ENCODE peak calls at places on chromosomes 1 and 21, in ten cellular contexts. T is tibial nerve, M is neural progenitor cell, H is heart right ventricle, O is tibial artery, C is dorsolateral prefrontal cortex, X is MM.1S, R is HepG2, I is GM23248, B is body of pancreas. P is an unnamed sample.

GRCh38 chr1:86441581-86441980 is 17.6 kb downstream of the CLCA2 start:
- DNase-seq in R (no peak), H (no peak), B (no peak), X (peak; percentile 75), C (no peak), I (no peak), M (no peak), T (no peak), O (no peak), P (no peak)

GRCh38 chr1:184399192-184399847 is 12.5 kb downstream of the C1orf21 start:
- DNase-seq in O (no peak), T (no peak), X (no peak), B (no peak), H (no peak), M (no peak), R (no peak), C (no peak), I (no peak), P (no peak)

GRCh38 chr1:218201004-218201403 is 84.1 kb upstream of the RRP15 start:
- DNase-seq in M (no peak), X (no peak), I (peak; percentile 42), B (no peak), R (no peak), O (no peak), C (no peak), T (no peak), H (no peak), P (no peak)

GRCh38 chr1:55773189-55773940 is 558.2 kb upstream of the USP24 start:
- DNase-seq in X (no peak), R (no peak), T (no peak), C (no peak), M (no peak), B (peak; percentile 25), I (no peak), H (no peak), O (no peak), P (no peak)

GRCh38 chr21:33968082-33968997 is 52.7 kb upstream of the ATP5PO start:
- DNase-seq in I (peak; percentile 85), M (peak; percentile 34), O (no peak), R (peak; percentile 41), T (no peak), H (no peak), B (no peak), X (no peak), C (no peak), P (no peak)

GRCh38 chr1:209657918-209658317 is 5.7 kb upstream of the LAMB3 start:
- DNase-seq in X (no peak), B (no peak), H (no peak), T (no peak), R (no peak), M (no peak), O (no peak), I (no peak), C (no peak), P (no peak)

GRCh38 chr1:154386643-154387352 is 18.3 kb upstream of the IL6R start:
- DNase-seq in R (peak; percentile 77), I (peak; percentile 61), H (no peak), M (no peak), T (no peak), O (peak; percentile 31), C (no peak), X (no peak), B (no peak), P (no peak)

GRCh38 chr1:7616953-7617352 is 154.1 kb upstream of the VAMP3 start:
- DNase-seq in T (no peak), O (peak; percentile 54), I (no peak), R (no peak), B (no peak), H (peak; percentile 54), C (no peak), M (no peak), X (no peak), P (no peak)

GRCh38 chr1:39269791-39270342 is 65.4 kb downstream of the MACF1 start:
- DNase-seq in I (peak; percentile 57), M (peak; percentile 56), C (no peak), X (peak; percentile 87), R (peak; percentile 36), H (no peak), T (no peak), B (no peak), O (no peak), P (peak; percentile 45)

GRCh38 chr1:235006132-235006721 is 122.4 kb downstream of the TOMM20 start:
- DNase-seq in M (no peak), I (no peak), O (no peak), H (no peak), C (no peak), B (no peak), X (peak; percentile 47), T (no peak), R (no peak), P (no peak)

GRCh38 chr1:197890936-197891335 is 11.5 kb upstream of the C1orf53 start:
- DNase-seq in X (no peak), B (no peak), M (peak; percentile 4), I (no peak), R (no peak), H (no peak), C (no peak), O (no peak), T (no peak), P (no peak)

GRCh38 chr1:88488277-88488676 is 195.8 kb upstream of the PKN2 start:
- DNase-seq in X (no peak), M (no peak), H (no peak), R (no peak), T (no peak), I (peak; percentile 13), C (no peak), O (no peak), B (no peak), P (no peak)

GRCh38 chr1:51234721-51235425 is 1.2 kb upstream of the RNF11 start:
- DNase-seq in M (no peak), I (peak; percentile 68), R (peak; percentile 59), T (peak; percentile 39), X (peak; percentile 73), O (peak; percentile 82), C (peak; percentile 27), H (peak; percentile 44), B (peak; percentile 72), P (peak; percentile 72)

GRCh38 chr1:43143441-43143888 is 28.6 kb downstream of the EBNA1BP2 start:
- DNase-seq in I (peak; percentile 2), C (no peak), X (no peak), H (no peak), B (no peak), R (no peak), T (no peak), M (peak; percentile 60), O (no peak), P (no peak)

GRCh38 chr1:214446772-214447556 is 104.4 kb downstream of the PTPN14 start:
- DNase-seq in O (no peak), H (no peak), I (peak; percentile 94), R (peak; percentile 85), C (no peak), M (peak; percentile 46), X (peak; percentile 70), B (peak; percentile 68), T (no peak), P (no peak)

GRCh38 chr1:90714521-90714951 is 2.6 kb downstream of the BARHL2 start:
- DNase-seq in T (no peak), X (no peak), H (no peak), R (no peak), I (no peak), C (no peak), M (peak; percentile 57), B (no peak), O (no peak), P (no peak)

DNA sequence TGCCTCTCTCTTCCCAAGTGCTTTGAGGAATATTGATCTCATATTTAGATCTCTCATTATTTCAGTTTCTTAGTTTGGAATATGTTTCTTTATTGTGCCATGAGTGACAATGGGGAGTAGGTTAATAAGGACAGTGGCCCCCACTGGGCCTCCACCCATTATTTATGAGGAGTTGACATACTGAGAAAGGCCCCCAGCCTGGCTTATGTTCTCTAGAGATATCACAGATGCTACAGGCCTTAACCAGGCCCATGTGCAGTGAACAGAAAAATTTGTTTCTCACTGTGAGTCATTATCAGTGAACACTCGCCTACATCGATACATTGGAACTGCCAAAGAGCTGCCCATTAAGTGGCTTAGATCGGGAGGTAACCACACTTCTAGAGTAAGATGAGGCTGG is 35.7 kb upstream of the SYT6 start:
- DNase-seq in T (no peak), I (no peak), H (no peak), B (no peak), C (no peak), X (no peak), R (no peak), O (no peak), M (no peak), P (no peak)
- H3K27ac ChIP-seq in T (no peak overlapping the region), I (no peak overlapping the region), H (no peak overlapping the region), B (no peak overlapping the region), C (no peak overlapping the region), X (no peak overlapping the region), R (no peak overlapping the region), O (no peak overlapping the region), M (no peak overlapping the region), P (no peak overlapping the region)

DNA sequence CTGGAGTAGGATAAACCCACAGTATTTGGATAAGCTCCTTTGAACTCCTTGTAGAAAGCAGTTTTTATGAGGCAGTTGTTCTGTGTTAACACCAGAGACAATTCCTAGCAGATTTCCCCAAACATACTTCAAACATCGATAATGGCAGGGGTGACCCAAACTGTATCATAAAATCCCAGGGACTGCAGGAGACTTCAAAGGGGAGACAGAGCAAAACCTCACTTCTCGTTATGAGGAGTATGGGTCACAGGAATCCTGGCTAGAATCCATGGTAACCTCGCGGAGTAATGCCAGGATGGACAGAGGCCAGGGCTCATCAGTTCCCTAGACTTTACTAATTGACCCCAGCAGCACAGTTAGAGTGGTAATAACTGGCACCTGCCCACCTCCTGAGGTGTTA is 148.0 kb downstream of the DHRS3 start:
- DNase-seq in H (no peak), B (no peak), O (no peak), I (no peak), R (no peak), T (no peak), C (no peak), M (no peak), X (no peak), P (no peak)
- H3K27ac ChIP-seq in H (peak overlapping the region; percentile 24), B (no peak overlapping the region), O (no peak overlapping the region), I (no peak overlapping the region), R (no peak overlapping the region), T (peak overlapping the region; percentile 36), C (no peak overlapping the region), M (no peak overlapping the region), X (no peak overlapping the region), P (peak overlapping the region; percentile 36)

DNA sequence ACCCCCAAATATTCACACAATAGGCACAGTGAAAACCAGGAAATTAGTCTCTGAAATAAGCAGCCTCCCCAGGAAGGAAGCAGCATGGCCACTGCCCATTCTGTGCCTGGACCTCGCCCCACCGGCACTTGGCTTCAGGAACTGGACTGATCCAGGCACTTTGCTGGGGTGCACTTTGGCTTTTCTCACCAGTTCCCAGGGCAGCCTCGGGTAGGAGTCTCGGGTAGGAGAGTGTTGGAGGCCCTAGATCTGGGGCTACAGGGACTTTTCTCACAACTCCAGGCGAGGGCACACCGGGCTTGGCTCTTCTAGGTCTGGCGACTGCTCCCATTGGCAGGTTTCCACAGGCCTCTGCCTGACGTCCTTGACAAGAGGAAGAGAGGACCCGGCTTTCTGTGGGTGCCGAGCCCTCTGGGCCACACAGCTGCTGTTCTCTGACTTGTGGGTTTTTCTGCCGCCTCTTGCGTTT is 18.7 kb downstream of the ADARB1 start:
- DNase-seq in X (no peak), I (no peak), B (peak; percentile 54), O (no peak), H (peak; percentile 64), C (no peak), M (no peak), R (no peak), T (no peak), P (peak; percentile 67)
- H3K27ac ChIP-seq in X (no peak overlapping the region), I (no peak overlapping the region), B (no peak overlapping the region), O (peak overlapping the region; percentile 66), H (peak overlapping the region; percentile 93), C (no peak overlapping the region), M (no peak overlapping the region), R (no peak overlapping the region), T (peak overlapping the region; percentile 35), P (peak overlapping the region; percentile 70)

GRCh38 chr1:3368059-3368458 is 86.4 kb upstream of the ARHGEF16 start:
- DNase-seq in I (no peak), X (no peak), B (no peak), T (no peak), C (no peak), M (no peak), O (no peak), H (no peak), R (no peak), P (no peak)
- H3K27ac ChIP-seq in I (no peak overlapping the region), X (no peak overlapping the region), B (no peak overlapping the region), T (peak overlapping the region; percentile 90), C (no peak overlapping the region), M (no peak overlapping the region), O (peak overlapping the region; percentile 94), H (peak overlapping the region; percentile 84), R (no peak overlapping the region), P (no peak overlapping the region)